ENCODE peak calls at places on chromosomes 3 and 15, in nine cellular contexts. P is HFF-Myc; F is cardiac septum; N is heart left ventricle; C is colonic mucosa; U is substantia nigra; M is WERI-Rb-1; Z is memory B cell; V is stimulated activated CD4-positive, alpha-beta T cell treated with anti-CD3 and anti-CD28 coated beads, Interleukin-1b, Interleukin-23, amount 100 ng/mL, for 24 hours. J is an unnamed sample.

GRCh38 chr3:176939022-176939817 is 258.1 kb downstream of the TBL1XR1 start:
- DNase-seq in P (peak; percentile 61), F (no peak), N (no peak), C (peak; percentile 37), U (no peak), M (peak; percentile 38), Z (peak; percentile 17), V (peak; percentile 11), J (peak; percentile 32)

GRCh38 chr3:141403576-141403975 is 35.3 kb downstream of the ZBTB38 start:
- DNase-seq in P (no peak), F (no peak), N (no peak), C (no peak), U (no peak), M (no peak), Z (no peak), V (no peak), J (no peak)

GRCh38 chr3:5787863-5788488 is 600.5 kb downstream of the EDEM1 start:
- DNase-seq in P (no peak), F (no peak), N (peak; percentile 25), C (peak; percentile 24), U (peak; percentile 2), M (peak; percentile 12), Z (no peak), V (no peak), J (no peak)

GRCh38 chr15:69812881-69813280 is 284.8 kb downstream of the TLE3 start:
- DNase-seq in P (no peak), F (no peak), N (no peak), C (peak; percentile 61), U (no peak), M (no peak), Z (no peak), V (no peak), J (no peak)

GRCh38 chr3:25515131-25515530 is 87.1 kb downstream of the RARB start:
- DNase-seq in P (no peak), F (no peak), N (no peak), C (no peak), U (no peak), M (no peak), Z (no peak), V (no peak), J (no peak)

GRCh38 chr3:178036745-178037144 is 499.5 kb upstream of the KCNMB2 start:
- DNase-seq in P (no peak), F (no peak), N (no peak), C (no peak), U (no peak), M (no peak), Z (no peak), V (no peak), J (no peak)

GRCh38 chr3:14248849-14249523 is 70.4 kb downstream of the LSM3 start:
- DNase-seq in P (no peak), F (peak; percentile 36), N (no peak), C (no peak), U (peak; percentile 31), M (no peak), Z (no peak), V (no peak), J (no peak)

GRCh38 chr3:49493901-49494300 is 23.8 kb downstream of the DAG1 start:
- DNase-seq in P (no peak), F (no peak), N (no peak), C (no peak), U (no peak), M (no peak), Z (no peak), V (no peak), J (no peak)

GRCh38 chr3:47283193-47283537 is 421 bp downstream of the KLHL18 start:
- DNase-seq in P (no peak), F (no peak), N (no peak), C (peak; percentile 39), U (peak; percentile 33), M (no peak), Z (no peak), V (no peak), J (no peak)

GRCh38 chr15:68511073-68511991 is 67.5 kb upstream of the CORO2B start:
- DNase-seq in P (no peak), F (no peak), N (peak; percentile 57), C (no peak), U (no peak), M (no peak), Z (no peak), V (no peak), J (no peak)

GRCh38 chr15:77859491-77860060 is 217.9 kb downstream of the TBC1D2B start:
- DNase-seq in P (no peak), F (peak; percentile 55), N (no peak), C (peak; percentile 88), U (no peak), M (no peak), Z (no peak), V (no peak), J (no peak)

GRCh38 chr3:100600181-100601042 is 9.0 kb upstream of the ADGRG7 start:
- DNase-seq in P (no peak), F (no peak), N (no peak), C (no peak), U (no peak), M (peak; percentile 77), Z (no peak), V (no peak), J (no peak)

GRCh38 chr15:90762109-90762508 is 45.0 kb downstream of the BLM start:
- DNase-seq in P (no peak), F (peak; percentile 88), N (peak; percentile 93), C (no peak), U (no peak), M (no peak), Z (no peak), V (no peak), J (no peak)

GRCh38 chr3:31129241-31129640 is 234.8 kb upstream of the GADL1 start:
- DNase-seq in P (no peak), F (no peak), N (no peak), C (no peak), U (no peak), M (no peak), Z (no peak), V (no peak), J (no peak)

GRCh38 chr15:68730491-68731317 is 90.0 kb downstream of the ANP32A start:
- DNase-seq in P (peak; percentile 6), F (peak; percentile 77), N (peak; percentile 59), C (peak; percentile 35), U (peak; percentile 45), M (peak; percentile 60), Z (no peak), V (no peak), J (no peak)

GRCh38 chr3:197592361-197593045 is 36.7 kb upstream of the BDH1 start:
- DNase-seq in P (no peak), F (no peak), N (no peak), C (no peak), U (no peak), M (no peak), Z (no peak), V (no peak), J (no peak)

GRCh38 chr15:69862540-69862939 is 235.2 kb downstream of the TLE3 start:
- DNase-seq in P (no peak), F (no peak), N (no peak), C (no peak), U (no peak), M (no peak), Z (no peak), V (no peak), J (no peak)

GRCh38 chr3:15495461-15496340 is 25.8 kb downstream of the COLQ start:
- DNase-seq in P (no peak), F (no peak), N (no peak), C (no peak), U (no peak), M (no peak), Z (no peak), V (no peak), J (no peak)

GRCh38 chr3:62873672-62874397 is 1.4 kb downstream of the CADPS start:
- DNase-seq in P (no peak), F (peak; percentile 83), N (peak; percentile 55), C (peak; percentile 67), U (peak; percentile 46), M (peak; percentile 88), Z (no peak), V (no peak), J (peak; percentile 68)

GRCh38 chr3:62022312-62022711 is 351.0 kb downstream of the FEZF2 start:
- DNase-seq in P (no peak), F (no peak), N (no peak), C (no peak), U (no peak), M (no peak), Z (no peak), V (no peak), J (no peak)

GRCh38 chr3:35944915-35945710 is 305.8 kb downstream of the ARPP21 start:
- DNase-seq in P (no peak), F (no peak), N (no peak), C (no peak), U (no peak), M (no peak), Z (no peak), V (no peak), J (no peak)

GRCh38 chr15:45794768-45795486 is 160.1 kb downstream of the SQOR start:
- DNase-seq in P (no peak), F (no peak), N (no peak), C (no peak), U (no peak), M (no peak), Z (no peak), V (no peak), J (no peak)

J was measured in NCI-H1930.